ENCODE peak calls at places on chromosome 9, in five cellular contexts. A is A549, G is foreskin keratinocyte, C is hepatocyte, D is heart left ventricle. Z is an unnamed sample.
A peak's percentile ranks its signal among the peaks of the same experiment; 100 is the strongest.

GRCh38 chr9:109632817-109633216 is 134.7 kb upstream of the PTPN3 start:
- DNase-seq in A (no peak), G (no peak), C (no peak), D (no peak), Z (no peak)

GRCh38 chr9:34929506-34930102 is 28.5 kb upstream of the PHF24 start:
- DNase-seq in A (peak; percentile 18), G (no peak), C (peak; percentile 49), D (no peak), Z (peak; percentile 25)

GRCh38 chr9:108056805-108057386 is 567.3 kb upstream of the KLF4 start:
- DNase-seq in A (peak; percentile 54), G (peak; percentile 91), C (no peak), D (no peak), Z (peak; percentile 91)

GRCh38 chr9:25709941-25710340 is 31.7 kb upstream of the TUSC1 start:
- DNase-seq in A (no peak), G (no peak), C (no peak), D (no peak), Z (no peak)

GRCh38 chr9:135339378-135339973 is 140.1 kb upstream of the PPP1R26 start:
- DNase-seq in A (no peak), G (no peak), C (no peak), D (no peak), Z (no peak)

GRCh38 chr9:115032300-115032699 is 85.7 kb downstream of the TNC start:
- DNase-seq in A (no peak), G (no peak), C (no peak), D (no peak), Z (no peak)

GRCh38 chr9:132161743-132162187 is at the start of gene NTNG2:
- DNase-seq in A (no peak), G (no peak), C (no peak), D (no peak), Z (no peak)

GRCh38 chr9:125674981-125675973 is 31.7 kb downstream of the MAPKAP1 start:
- DNase-seq in A (peak; percentile 53), G (peak; percentile 83), C (peak; percentile 16), D (no peak), Z (peak; percentile 92)

GRCh38 chr9:123260340-123260739 is 8.0 kb downstream of the STRBP start:
- DNase-seq in A (no peak), G (no peak), C (no peak), D (no peak), Z (no peak)

GRCh38 chr9:19665146-19665863 is 123.5 kb downstream of the SLC24A2 start:
- DNase-seq in A (no peak), G (no peak), C (no peak), D (no peak), Z (no peak)

GRCh38 chr9:125763373-125763772 is 16.2 kb downstream of the PBX3 start:
- DNase-seq in A (no peak), G (peak; percentile 75), C (peak; percentile 20), D (no peak), Z (peak; percentile 50)

GRCh38 chr9:21965401-21965951 is 28.7 kb downstream of the CDKN2A start:
- DNase-seq in A (no peak), G (peak; percentile 64), C (peak; percentile 81), D (peak; percentile 68), Z (no peak)

GRCh38 chr9:109349431-109349846 is 28.6 kb upstream of the EPB41L4B start:
- DNase-seq in A (peak; percentile 13), G (peak; percentile 79), C (peak; percentile 53), D (no peak), Z (peak; percentile 57)

GRCh38 chr9:77457916-77458592 is 190.1 kb downstream of the GNA14 start:
- DNase-seq in A (peak; percentile 72), G (peak; percentile 46), C (peak; percentile 87), D (no peak), Z (peak; percentile 78)

GRCh38 chr9:23851024-23851629 is 25.1 kb upstream of the ELAVL2 start:
- DNase-seq in A (peak; percentile 12), G (peak; percentile 33), C (peak; percentile 52), D (peak; percentile 55), Z (peak; percentile 58)

GRCh38 chr9:21996438-21996837 is 1.8 kb downstream of the CDKN2B-AS1 start:
- DNase-seq in A (no peak), G (no peak), C (no peak), D (no peak), Z (no peak)

GRCh38 chr9:116964258-116964657 is 277.2 kb downstream of the TRIM32 start:
- DNase-seq in A (no peak), G (no peak), C (no peak), D (no peak), Z (no peak)

GRCh38 chr9:137141050-137141810 is 2.3 kb downstream of the GRIN1 start:
- DNase-seq in A (no peak), G (no peak), C (no peak), D (peak; percentile 50), Z (no peak)

GRCh38 chr9:35700031-35700430 is 10.3 kb upstream of the TPM2 start:
- DNase-seq in A (no peak), G (no peak), C (no peak), D (no peak), Z (no peak)

GRCh38 chr9:37395663-37396062 is 26.8 kb upstream of the GRHPR start:
- DNase-seq in A (no peak), G (no peak), C (no peak), D (no peak), Z (no peak)

GRCh38 chr9:129610473-129611301 is 10.2 kb downstream of the C9orf50 start:
- DNase-seq in A (peak; percentile 88), G (no peak), C (peak; percentile 91), D (peak; percentile 92), Z (peak; percentile 88)

GRCh38 chr9:133844431-133844830 is 106.3 kb upstream of the SARDH start:
- DNase-seq in A (no peak), G (no peak), C (no peak), D (no peak), Z (no peak)

GRCh38 chr9:133846483-133847090 is 108.4 kb upstream of the SARDH start:
- DNase-seq in A (no peak), G (no peak), C (no peak), D (no peak), Z (no peak)

GRCh38 chr9:133845659-133845947 is 107.5 kb upstream of the SARDH start:
- DNase-seq in A (no peak), G (no peak), C (no peak), D (no peak), Z (no peak)

GRCh38 chr9:133843751-133844373 is 105.7 kb upstream of the SARDH start:
- DNase-seq in A (no peak), G (no peak), C (no peak), D (peak; percentile 24), Z (no peak)

GRCh38 chr9:133844876-133845658 is 106.9 kb upstream of the SARDH start:
- DNase-seq in A (no peak), G (no peak), C (peak; percentile 37), D (peak; percentile 91), Z (no peak)
- H3K27ac ChIP-seq in A (no peak overlapping the region), G (no peak overlapping the region), C (peak overlapping the region; percentile 51), D (peak overlapping the region; percentile 59), Z (peak overlapping the region; percentile 58)

GRCh38 chr9:128362774-128363173 is 8.4 kb upstream of the URM1 start:
- DNase-seq in A (no peak), G (no peak), C (no peak), D (no peak), Z (no peak)

GRCh38 chr9:128361981-128362646 is 9.1 kb upstream of the URM1 start:
- DNase-seq in A (peak; percentile 91), G (peak; percentile 70), C (peak; percentile 93), D (peak; percentile 87), Z (peak; percentile 95)

GRCh38 chr9:128358861-128359260 is 12.3 kb upstream of the URM1 start:
- DNase-seq in A (no peak), G (no peak), C (no peak), D (no peak), Z (no peak)

GRCh38 chr9:128361296-128361980 is 9.7 kb upstream of the URM1 start:
- DNase-seq in A (no peak), G (no peak), C (no peak), D (no peak), Z (no peak)

GRCh38 chr9:128360826-128361225 is 10.3 kb upstream of the URM1 start:
- DNase-seq in A (no peak), G (no peak), C (no peak), D (no peak), Z (no peak)
- H3K27ac ChIP-seq in A (no peak overlapping the region), G (no peak overlapping the region), C (no peak overlapping the region), D (no peak overlapping the region), Z (peak overlapping the region; percentile 84)

DNA sequence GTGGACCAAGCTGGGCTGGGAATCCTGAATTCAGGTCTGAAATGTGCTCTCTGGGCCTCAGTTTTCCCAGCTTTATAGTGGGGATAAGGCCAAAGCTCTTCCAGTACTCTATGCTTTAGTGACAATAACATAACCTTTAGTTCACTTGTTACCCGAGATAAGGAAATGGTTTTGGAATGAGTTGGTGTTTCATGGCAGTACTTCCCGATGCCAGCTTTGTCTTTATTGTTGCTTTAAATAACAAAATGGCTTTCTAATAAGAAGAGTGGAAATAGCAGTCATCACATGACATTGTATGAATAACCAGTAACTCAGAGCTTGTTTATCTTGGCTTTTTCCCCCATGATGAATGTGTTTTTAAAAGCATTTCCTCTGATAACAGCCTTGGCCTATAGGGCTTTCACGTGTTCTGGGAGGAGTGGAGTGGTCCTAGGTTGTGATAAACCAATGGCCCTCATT is 53.6 kb downstream of the ZNF618 start:
- DNase-seq in A (no peak), G (peak; percentile 25), C (no peak), D (no peak), Z (peak; percentile 63)
- H3K27ac ChIP-seq in A (no peak overlapping the region), G (no peak overlapping the region), C (no peak overlapping the region), D (no peak overlapping the region), Z (no peak overlapping the region)

GRCh38 chr9:100489836-100490235 is 16.9 kb downstream of the TMEFF1 start:
- DNase-seq in A (no peak), G (no peak), C (no peak), D (no peak), Z (no peak)

GRCh38 chr9:100479820-100480219 is 6.9 kb downstream of the TMEFF1 start:
- DNase-seq in A (no peak), G (no peak), C (no peak), D (no peak), Z (no peak)

GRCh38 chr9:100488171-100488570 is 15.2 kb downstream of the TMEFF1 start:
- DNase-seq in A (no peak), G (no peak), C (no peak), D (no peak), Z (no peak)

GRCh38 chr9:100486479-100487176 is 13.7 kb downstream of the TMEFF1 start:
- DNase-seq in A (no peak), G (no peak), C (no peak), D (no peak), Z (no peak)

DNA sequence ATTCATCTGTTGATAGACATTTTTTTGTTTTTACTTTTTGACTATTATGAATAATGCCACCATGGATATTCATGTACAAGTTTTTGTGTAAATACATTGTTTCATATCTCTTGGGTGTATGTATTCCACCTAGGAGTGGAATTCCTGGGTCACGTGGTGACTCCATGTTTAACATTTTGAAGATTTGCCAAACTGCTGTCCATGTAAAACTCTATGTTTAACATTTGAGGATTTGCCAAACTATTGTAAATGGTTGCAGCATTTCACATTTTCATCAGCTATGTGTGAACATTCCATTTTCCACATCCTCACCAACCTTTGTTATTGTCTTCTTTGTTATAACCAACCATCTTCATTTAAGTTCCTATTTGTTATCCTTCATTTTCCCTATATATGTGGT is 12.2 kb downstream of the TMEFF1 start:
- DNase-seq in A (no peak), G (no peak), C (no peak), D (no peak), Z (no peak)
- H3K27ac ChIP-seq in A (no peak overlapping the region), G (no peak overlapping the region), C (no peak overlapping the region), D (no peak overlapping the region), Z (no peak overlapping the region)

GRCh38 chr9:12697719-12698118 is 4.5 kb downstream of the TYRP1 start:
- DNase-seq in A (no peak), G (no peak), C (no peak), D (no peak), Z (no peak)
- H3K27ac ChIP-seq in A (no peak overlapping the region), G (no peak overlapping the region), C (peak overlapping the region; percentile 39), D (no peak overlapping the region), Z (no peak overlapping the region)

GRCh38 chr9:119963258-119963797 is 594.1 kb upstream of the BRINP1 start:
- DNase-seq in A (peak; percentile 37), G (no peak), C (peak; percentile 30), D (no peak), Z (no peak)
- H3K27ac ChIP-seq in A (peak overlapping the region; percentile 31), G (no peak overlapping the region), C (no peak overlapping the region), D (no peak overlapping the region), Z (peak overlapping the region; percentile 34)